ENCODE peak calls at places on chromosome 21, in ten cellular contexts. N, L, A, R, I, T, H, K, V and B are unnamed samples.

GRCh38 chr21:14989359-14989758 is 75.4 kb downstream of the NRIP1 start:
- DNase-seq in T (peak), H (no peak), K (no peak), R (no peak), A (no peak), I (no peak), N (no peak), V (no peak), L (no peak), B (peak)

GRCh38 chr21:14587266-14587665 is 41.2 kb upstream of the SAMSN1 start:
- DNase-seq in I (no peak), T (no peak), L (no peak), N (no peak), R (no peak), V (no peak), A (no peak), K (no peak), H (no peak), B (no peak)

GRCh38 chr21:25244735-25245134 is 362.5 kb downstream of the MRPL39 start:
- DNase-seq in R (no peak), K (no peak), L (no peak), I (no peak), V (no peak), H (no peak), T (no peak), A (no peak), N (no peak), B (no peak)

GRCh38 chr21:16193758-16194606 is 464.2 kb downstream of the USP25 start:
- DNase-seq in H (peak), V (peak), R (peak), I (no peak), K (no peak), L (no peak), T (peak), N (peak), A (no peak), B (peak)

GRCh38 chr21:43726686-43727570 is 8.0 kb downstream of the PDXK start:
- DNase-seq in T (no peak), H (no peak), L (no peak), V (no peak), A (no peak), N (no peak), I (no peak), R (no peak), K (no peak), B (no peak)

GRCh38 chr21:25885880-25886279 is 151.1 kb downstream of the GABPA start:
- DNase-seq in T (no peak), R (no peak), L (no peak), V (no peak), N (no peak), K (no peak), A (no peak), H (no peak), I (no peak), B (no peak)

GRCh38 chr21:33380483-33380998 is 22.7 kb upstream of the IFNGR2 start:
- DNase-seq in L (peak), R (peak), V (peak), I (peak), K (peak), T (peak), H (peak), A (peak), N (peak), B (peak)

GRCh38 chr21:16279658-16280581 is 550.1 kb downstream of the USP25 start:
- DNase-seq in V (peak), N (no peak), T (peak), I (no peak), K (peak), H (peak), A (no peak), L (no peak), R (peak), B (peak)

GRCh38 chr21:44987886-44988606 is 48.2 kb downstream of the SLX9 start:
- DNase-seq in N (no peak), V (peak), H (no peak), T (no peak), L (no peak), I (no peak), R (no peak), A (no peak), K (no peak), B (no peak)

GRCh38 chr21:41664881-41665765 is 101.7 kb downstream of the RIPK4 start:
- DNase-seq in V (no peak), H (peak), K (peak), L (no peak), N (no peak), R (no peak), A (no peak), T (peak), I (no peak), B (peak)

GRCh38 chr21:36355071-36355680 is 30.0 kb upstream of the CHAF1B start:
- DNase-seq in H (no peak), V (no peak), K (no peak), A (no peak), I (no peak), N (no peak), R (no peak), T (no peak), L (no peak), B (no peak)

GRCh38 chr21:38769253-38769780 is 36.4 kb upstream of the ETS2 start:
- DNase-seq in T (peak), L (no peak), R (no peak), V (no peak), N (no peak), K (no peak), I (no peak), A (no peak), H (no peak), B (peak)